ENCODE peak calls at places on chromosomes 13 and 19, in ten cellular contexts. A is stimulated activated CD4-positive, alpha-beta T cell treated with anti-CD3 and anti-CD28 coated beads, Interleukin-4, amount 100 ng/mL, for 24 hours; O is stimulated activated CD8-positive, alpha-beta memory T cell treated with anti-CD3 and anti-CD28 coated beads, Interleukin-4, amount 100 ng/mL, for 1 hour; I is naive thymus-derived CD8-positive, alpha-beta T cell; T is activated naive CD4-positive, alpha-beta T cell treated with anti-CD3 and anti-CD28 coated beads, Interleukin-2, amount 50 U/mL, for 72 hours; N is AG09309; J is Caco-2; G is NCI-H2081 treated with DMSO at 0.1 percent for 48 hours; L is ovary; Q is fibroblast of villous mesenchyme. C is an unnamed sample.

GRCh38 chr19:13451596-13451995 is 54.7 kb downstream of the CACNA1A start:
- DNase-seq in N (no peak), T (no peak), I (no peak), A (no peak), Q (no peak), G (no peak), J (no peak), L (no peak), O (no peak), C (no peak)

GRCh38 chr19:18156841-18157464 is 4.0 kb downstream of the PIK3R2 start:
- DNase-seq in G (peak), N (peak), J (no peak), L (peak), T (no peak), I (no peak), A (no peak), O (no peak), Q (peak), C (no peak)

GRCh38 chr13:44218501-44219240 is 155.0 kb upstream of the SERP2 start:
- DNase-seq in I (no peak), J (peak), A (no peak), Q (no peak), N (no peak), O (no peak), G (no peak), T (no peak), L (no peak), C (no peak)

GRCh38 chr13:41610426-41610825 is 153.1 kb downstream of the RGCC start:
- DNase-seq in N (peak), Q (peak), L (no peak), J (peak), T (no peak), A (no peak), G (no peak), O (no peak), I (no peak), C (no peak)

GRCh38 chr19:13229246-13229645 is 79.0 kb downstream of the IER2 start:
- DNase-seq in O (no peak), A (no peak), I (no peak), L (no peak), G (no peak), J (no peak), T (no peak), Q (no peak), N (no peak), C (no peak)

GRCh38 chr13:25267715-25268114 is 19.6 kb downstream of the MTMR6 start:
- DNase-seq in O (no peak), Q (peak), G (no peak), J (peak), I (no peak), N (no peak), A (no peak), T (no peak), L (no peak), C (no peak)

GRCh38 chr13:27007166-27007565 is 164.4 kb downstream of the USP12 start:
- DNase-seq in J (no peak), G (peak), I (no peak), Q (no peak), O (no peak), L (no peak), A (no peak), N (no peak), T (no peak), C (no peak)

GRCh38 chr19:47056416-47056815 is 8.0 kb upstream of the TMEM160 start:
- DNase-seq in T (no peak), G (no peak), A (no peak), O (no peak), I (no peak), J (no peak), L (no peak), Q (peak), N (no peak), C (no peak)

GRCh38 chr13:42593719-42594012 is 19.7 kb downstream of the TNFSF11 start:
- DNase-seq in N (no peak), T (no peak), A (no peak), G (no peak), L (no peak), I (no peak), O (no peak), J (no peak), Q (no peak), C (no peak)

GRCh38 chr19:2070986-2071673 is 20.1 kb upstream of the MKNK2 start:
- DNase-seq in J (no peak), N (no peak), Q (no peak), G (no peak), T (no peak), A (no peak), I (no peak), O (no peak), L (no peak), C (no peak)

GRCh38 chr19:47430041-47430802 is 10.9 kb upstream of the MEIS3 start:
- DNase-seq in G (no peak), I (no peak), T (no peak), L (no peak), J (no peak), N (no peak), O (no peak), A (peak), Q (peak), C (no peak)

GRCh38 chr19:41330946-41331678 is 21.1 kb downstream of the CCDC97 start:
- DNase-seq in N (no peak), G (no peak), Q (no peak), L (no peak), A (no peak), I (no peak), O (no peak), T (no peak), J (no peak), C (no peak)

GRCh38 chr19:48858984-48859710 is 9.3 kb downstream of the PLEKHA4 start:
- DNase-seq in T (peak), Q (no peak), I (peak), O (no peak), J (no peak), L (no peak), A (peak), N (no peak), G (no peak), C (no peak)

GRCh38 chr19:55546822-55547614 is 1.7 kb upstream of the SBK3 start:
- DNase-seq in O (no peak), G (no peak), Q (peak), J (no peak), I (no peak), T (no peak), A (no peak), N (peak), L (peak), C (no peak)

GRCh38 chr13:67643656-67644055 is 413.5 kb upstream of the PCDH9 start:
- DNase-seq in N (no peak), L (no peak), A (no peak), J (peak), Q (no peak), T (no peak), G (no peak), I (no peak), O (no peak), C (peak)

GRCh38 chr13:23915308-23915707 is 18.0 kb upstream of the C1QTNF9B start:
- DNase-seq in G (no peak), I (no peak), N (no peak), A (no peak), L (no peak), Q (no peak), T (no peak), O (no peak), J (no peak), C (no peak)

GRCh38 chr13:65677906-65678305 is 1552.2 kb downstream of the PCDH9 start:
- DNase-seq in O (no peak), N (no peak), T (no peak), Q (peak), L (no peak), G (no peak), I (no peak), A (no peak), J (no peak), C (peak)

GRCh38 chr13:112790735-112791641 is 101.2 kb downstream of the ATP11A start:
- DNase-seq in O (no peak), T (no peak), Q (no peak), A (no peak), I (no peak), L (no peak), G (no peak), N (peak), J (no peak), C (no peak)

GRCh38 chr13:89267734-89268133 is 1596.6 kb downstream of the SLITRK5 start:
- DNase-seq in N (no peak), Q (no peak), L (no peak), T (no peak), I (no peak), J (no peak), G (no peak), A (no peak), O (no peak), C (no peak)

GRCh38 chr19:7970716-7971448 is 27.4 kb upstream of the TIMM44 start:
- DNase-seq in O (no peak), J (peak), N (no peak), G (no peak), T (no peak), A (peak), Q (peak), L (no peak), I (no peak), C (peak)

GRCh38 chr19:51541458-51542357 is 10.2 kb upstream of the SIGLEC6 start:
- DNase-seq in I (no peak), J (no peak), O (no peak), N (no peak), Q (no peak), A (no peak), G (no peak), L (no peak), T (no peak), C (no peak)

C was measured in NT2/D1.